ENCODE peak calls at places on chromosome 5, in four cellular contexts. One of them, this sample, is unnamed.

GRCh38 chr5:11897831-11898230 is 6.4 kb downstream of the CTNND2 start:
- DNase-seq in A549: no peak
- DNase-seq in fibroblast of lung: no peak
- DNase-seq in lower leg skin: no peak
- DNase-seq in this sample: no peak

GRCh38 chr5:180081481-180081880 is 9.9 kb upstream of the RNF130 start:
- DNase-seq in A549: no peak
- DNase-seq in fibroblast of lung: no peak
- DNase-seq in lower leg skin: no peak
- DNase-seq in this sample: no peak

GRCh38 chr5:124744170-124744911 is 2.1 kb downstream of the ZNF608 start:
- DNase-seq in A549: no peak
- DNase-seq in fibroblast of lung: peak; percentile 61
- DNase-seq in lower leg skin: no peak
- DNase-seq in this sample: peak; percentile 42

GRCh38 chr5:72167790-72168189 is 60.5 kb downstream of the MAP1B start:
- DNase-seq in fibroblast of lung: peak; percentile 51
- DNase-seq in A549: no peak
- DNase-seq in lower leg skin: no peak
- DNase-seq in this sample: peak; percentile 44

GRCh38 chr5:158154226-158155005 is 295.5 kb upstream of the CLINT1 start:
- DNase-seq in A549: peak; percentile 12
- DNase-seq in fibroblast of lung: peak; percentile 93
- DNase-seq in lower leg skin: peak; percentile 78
- DNase-seq in this sample: peak; percentile 84

GRCh38 chr5:199821-200645 is 8.7 kb downstream of the LRRC14B start:
- DNase-seq in A549: no peak
- DNase-seq in fibroblast of lung: no peak
- DNase-seq in lower leg skin: no peak
- DNase-seq in this sample: no peak

GRCh38 chr5:143061161-143061945 is 291.2 kb downstream of the ARHGAP26 start:
- DNase-seq in A549: no peak
- DNase-seq in lower leg skin: no peak
- DNase-seq in fibroblast of lung: peak; percentile 90
- DNase-seq in this sample: peak; percentile 84

GRCh38 chr5:114296191-114296590 is 65.7 kb upstream of the KCNN2 start:
- DNase-seq in lower leg skin: no peak
- DNase-seq in A549: no peak
- DNase-seq in fibroblast of lung: peak; percentile 83
- DNase-seq in this sample: no peak

GRCh38 chr5:8730194-8730593 is 815.7 kb downstream of the SEMA5A start:
- DNase-seq in lower leg skin: no peak
- DNase-seq in fibroblast of lung: peak; percentile 55
- DNase-seq in A549: no peak
- DNase-seq in this sample: peak; percentile 35

GRCh38 chr5:73321757-73322452 is 126.7 kb downstream of the FOXD1 start:
- DNase-seq in A549: no peak
- DNase-seq in lower leg skin: no peak
- DNase-seq in fibroblast of lung: peak; percentile 68
- DNase-seq in this sample: peak; percentile 87

GRCh38 chr5:83306572-83307241 is 164.8 kb upstream of the VCAN start:
- DNase-seq in fibroblast of lung: peak; percentile 91
- DNase-seq in lower leg skin: peak; percentile 51
- DNase-seq in A549: no peak
- DNase-seq in this sample: peak; percentile 90

GRCh38 chr5:145917288-145917687 is 19.1 kb upstream of the SH3RF2 start:
- DNase-seq in A549: no peak
- DNase-seq in lower leg skin: no peak
- DNase-seq in fibroblast of lung: no peak
- DNase-seq in this sample: peak; percentile 22

GRCh38 chr5:137040641-137041340 is 458.3 kb downstream of the SPOCK1 start:
- DNase-seq in A549: no peak
- DNase-seq in fibroblast of lung: no peak
- DNase-seq in lower leg skin: no peak
- DNase-seq in this sample: no peak

GRCh38 chr5:6544561-6544935 is 88.3 kb downstream of the NSUN2 start:
- DNase-seq in A549: no peak
- DNase-seq in fibroblast of lung: no peak
- DNase-seq in lower leg skin: no peak
- DNase-seq in this sample: no peak

GRCh38 chr5:40675396-40676133 is 4.2 kb upstream of the PTGER4 start:
- DNase-seq in fibroblast of lung: no peak
- DNase-seq in A549: no peak
- DNase-seq in lower leg skin: no peak
- DNase-seq in this sample: no peak

GRCh38 chr5:132498686-132499271 is 8.2 kb upstream of the IRF1 start:
- DNase-seq in lower leg skin: peak; percentile 11
- DNase-seq in fibroblast of lung: no peak
- DNase-seq in A549: no peak
- DNase-seq in this sample: no peak

GRCh38 chr5:178234121-178234752 is 1.6 kb upstream of the PHYKPL start:
- DNase-seq in fibroblast of lung: no peak
- DNase-seq in A549: no peak
- DNase-seq in lower leg skin: no peak
- DNase-seq in this sample: no peak

GRCh38 chr5:37375091-37375490 is 4.0 kb upstream of the WDR70 start:
- DNase-seq in fibroblast of lung: no peak
- DNase-seq in A549: no peak
- DNase-seq in lower leg skin: no peak
- DNase-seq in this sample: no peak

GRCh38 chr5:45741110-45741509 is 44.9 kb upstream of the HCN1 start:
- DNase-seq in A549: no peak
- DNase-seq in lower leg skin: no peak
- DNase-seq in fibroblast of lung: no peak
- DNase-seq in this sample: no peak

GRCh38 chr5:78738693-78739300 is 90.2 kb upstream of the LHFPL2 start:
- DNase-seq in A549: no peak
- DNase-seq in fibroblast of lung: no peak
- DNase-seq in lower leg skin: no peak
- DNase-seq in this sample: no peak

DNA sequence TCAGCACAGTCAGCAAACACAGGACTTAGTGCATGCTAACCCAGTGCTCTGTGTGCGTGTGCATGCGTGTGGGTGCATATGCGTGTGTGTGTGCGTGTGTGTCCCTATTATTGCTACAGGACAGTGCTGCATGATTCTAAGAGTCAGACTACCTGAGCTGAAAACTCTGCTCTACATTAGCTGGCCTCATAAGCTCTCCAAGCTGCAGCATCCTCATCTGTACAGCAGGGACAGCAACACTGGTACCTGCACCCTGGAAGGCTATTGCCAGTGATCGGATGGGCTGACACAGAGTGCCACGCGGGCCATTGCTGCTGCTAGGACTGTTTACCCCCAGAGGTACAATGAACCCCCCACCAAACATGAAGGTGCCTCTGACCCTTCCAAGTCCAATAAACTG is 1.2 kb downstream of the ADAMTS12 start:
- DNase-seq in fibroblast of lung: peak; percentile 35
- DNase-seq in lower leg skin: no peak
- DNase-seq in A549: peak; percentile 37
- DNase-seq in this sample: peak; percentile 39
- H3K4me3 ChIP-seq in fibroblast of lung: peak overlapping the region; percentile 78
- H3K4me3 ChIP-seq in lower leg skin: no peak overlapping the region
- H3K4me3 ChIP-seq in A549: peak overlapping the region; percentile 50
- H3K4me3 ChIP-seq in this sample: peak overlapping the region; percentile 63

GRCh38 chr5:17258429-17258828 is 41.0 kb downstream of the BASP1 start:
- DNase-seq in fibroblast of lung: peak; percentile 38
- DNase-seq in A549: no peak
- DNase-seq in lower leg skin: no peak
- DNase-seq in this sample: no peak

GRCh38 chr5:17256171-17256570 is 38.7 kb downstream of the BASP1 start:
- DNase-seq in A549: no peak
- DNase-seq in fibroblast of lung: peak; percentile 64
- DNase-seq in lower leg skin: no peak
- DNase-seq in this sample: no peak

GRCh38 chr5:17256839-17257238 is 39.4 kb downstream of the BASP1 start:
- DNase-seq in lower leg skin: no peak
- DNase-seq in fibroblast of lung: no peak
- DNase-seq in A549: no peak
- DNase-seq in this sample: no peak

GRCh38 chr5:17255471-17256016 is 38.1 kb downstream of the BASP1 start:
- DNase-seq in A549: no peak
- DNase-seq in fibroblast of lung: peak; percentile 66
- DNase-seq in lower leg skin: no peak
- DNase-seq in this sample: peak; percentile 45

GRCh38 chr5:17257705-17258273 is 40.4 kb downstream of the BASP1 start:
- DNase-seq in lower leg skin: no peak
- DNase-seq in A549: no peak
- DNase-seq in fibroblast of lung: no peak
- DNase-seq in this sample: peak; percentile 56
- TF ChIP-seq CTCF in lower leg skin: no peak
- TF ChIP-seq CTCF in A549: no peak
- TF ChIP-seq CTCF in fibroblast of lung: no peak
- TF ChIP-seq CTCF in this sample: no peak

DNA sequence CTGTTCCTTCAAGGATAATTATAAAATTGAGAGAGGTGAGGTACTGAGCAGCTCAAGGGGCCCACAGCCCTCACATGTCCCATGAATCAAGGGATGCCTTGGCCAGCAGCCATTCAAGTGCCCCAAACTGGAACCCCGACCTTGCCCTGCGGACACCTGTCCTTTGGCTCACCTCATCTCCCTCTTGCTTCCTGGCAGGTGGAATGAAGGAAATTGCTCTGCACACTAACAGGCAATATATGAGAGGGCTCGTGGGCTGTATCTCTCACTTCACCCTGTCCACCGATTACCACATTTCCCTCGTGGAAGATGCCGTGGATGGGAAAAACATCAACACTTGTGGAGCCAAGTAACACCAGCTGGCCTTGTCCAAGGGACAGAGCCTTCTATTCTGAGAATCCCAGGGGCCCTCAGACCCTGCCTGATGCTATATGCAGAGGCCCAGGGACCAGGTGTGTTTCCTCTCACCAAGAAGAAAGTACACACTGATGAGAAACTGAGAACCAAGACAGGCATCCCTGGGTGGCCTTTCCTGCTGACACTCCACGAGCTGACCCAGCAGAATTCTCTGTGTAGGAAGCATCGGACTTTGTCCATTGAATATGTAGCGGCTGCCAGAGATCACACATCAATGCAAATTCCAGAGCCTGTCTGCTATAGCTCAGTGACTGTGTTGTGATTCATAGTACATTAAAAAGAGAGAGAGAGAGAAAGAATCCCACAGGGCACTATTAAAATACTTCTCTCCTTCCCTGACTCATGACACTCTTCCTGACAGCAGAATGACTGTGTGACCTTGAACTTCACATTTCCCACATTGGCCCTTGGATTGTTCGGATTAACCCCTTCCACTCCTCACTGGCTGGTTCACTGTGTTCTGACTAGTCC is 92.6 kb downstream of the LIFR start:
- DNase-seq in lower leg skin: no peak
- DNase-seq in A549: peak; percentile 82
- DNase-seq in fibroblast of lung: peak; percentile 92
- DNase-seq in this sample: peak; percentile 93
- H3K4me3 ChIP-seq in lower leg skin: no peak overlapping the region
- H3K4me3 ChIP-seq in A549: no peak overlapping the region
- H3K4me3 ChIP-seq in fibroblast of lung: no peak overlapping the region
- H3K4me3 ChIP-seq in this sample: no peak overlapping the region

GRCh38 chr5:153636713-153637112 is 146.2 kb downstream of the GRIA1 start:
- DNase-seq in lower leg skin: no peak
- DNase-seq in A549: no peak
- DNase-seq in fibroblast of lung: no peak
- DNase-seq in this sample: no peak

GRCh38 chr5:153640293-153640692 is 149.8 kb downstream of the GRIA1 start:
- DNase-seq in lower leg skin: no peak
- DNase-seq in fibroblast of lung: no peak
- DNase-seq in A549: no peak
- DNase-seq in this sample: no peak

GRCh38 chr5:153641183-153641688 is 150.8 kb downstream of the GRIA1 start:
- DNase-seq in fibroblast of lung: no peak
- DNase-seq in A549: no peak
- DNase-seq in lower leg skin: no peak
- DNase-seq in this sample: peak; percentile 41
- TF ChIP-seq CTCF in fibroblast of lung: no peak
- TF ChIP-seq CTCF in A549: no peak
- TF ChIP-seq CTCF in lower leg skin: no peak
- TF ChIP-seq CTCF in this sample: no peak

GRCh38 chr5:68289576-68289975 is 74.0 kb downstream of the PIK3R1 start:
- DNase-seq in A549: no peak
- DNase-seq in fibroblast of lung: no peak
- DNase-seq in lower leg skin: no peak
- DNase-seq in this sample: no peak
- H3K4me3 ChIP-seq in A549: no peak overlapping the region
- H3K4me3 ChIP-seq in fibroblast of lung: no peak overlapping the region
- H3K4me3 ChIP-seq in lower leg skin: no peak overlapping the region
- H3K4me3 ChIP-seq in this sample: no peak overlapping the region